ENCODE peak calls at places on chromosomes 7 and 10, in four cellular contexts. J is upper lobe of right lung, S is ovary, G is fibroblast of lung. T is an unnamed sample.

GRCh38 chr10:61836233-61836887 is 65.1 kb upstream of the ARID5B start:
- DNase-seq in J (no peak), S (no peak), G (no peak), T (no peak)

GRCh38 chr7:158028971-158029370 is 558.7 kb downstream of the PTPRN2 start:
- DNase-seq in J (peak; percentile 35), S (no peak), G (no peak), T (no peak)

GRCh38 chr10:101779544-101780186 is 3.6 kb downstream of the NPM3 start:
- DNase-seq in J (peak; percentile 93), S (peak; percentile 57), G (peak; percentile 60), T (peak; percentile 71)

GRCh38 chr7:27134392-27134791 is 3.8 kb upstream of the HOXA4 start:
- DNase-seq in J (no peak), S (no peak), G (peak; percentile 98), T (no peak)

GRCh38 chr10:19730071-19730470 is 86.2 kb upstream of the PLXDC2 start:
- DNase-seq in J (no peak), S (no peak), G (peak; percentile 83), T (no peak)

GRCh38 chr10:34360984-34361383 is 454.1 kb downstream of the PARD3 start:
- DNase-seq in J (no peak), S (no peak), G (no peak), T (no peak)

GRCh38 chr7:24701232-24701898 is 55.9 kb downstream of the GSDME start:
- DNase-seq in J (no peak), S (no peak), G (peak; percentile 88), T (no peak)

GRCh38 chr10:63166742-63167258 is 33.7 kb downstream of the NRBF2 start:
- DNase-seq in J (no peak), S (no peak), G (peak; percentile 91), T (no peak)

GRCh38 chr7:5428470-5429252 is 5.0 kb upstream of the TNRC18 start:
- DNase-seq in J (peak; percentile 79), S (peak; percentile 67), G (peak; percentile 94), T (peak; percentile 71)

GRCh38 chr10:19811517-19811916 is 4.7 kb upstream of the PLXDC2 start:
- DNase-seq in J (no peak), S (peak; percentile 18), G (peak; percentile 66), T (no peak)

GRCh38 chr7:47327306-47327697 is 254.6 kb downstream of the TNS3 start:
- DNase-seq in J (no peak), S (no peak), G (no peak), T (no peak)

GRCh38 chr10:69415049-69415448 is 1.7 kb downstream of the TACR2 start:
- DNase-seq in J (no peak), S (no peak), G (no peak), T (no peak)
- H3K4me3 ChIP-seq in J (no peak overlapping the region), S (no peak overlapping the region), G (no peak overlapping the region), T (no peak overlapping the region)

GRCh38 chr10:95229724-95230627 is 35.9 kb downstream of the ACSM6 start:
- DNase-seq in J (no peak), S (no peak), G (peak; percentile 94), T (no peak)
- H3K27ac ChIP-seq in J (peak overlapping the region; percentile 30), S (no peak overlapping the region), G (peak overlapping the region; percentile 86), T (no peak overlapping the region)

GRCh38 chr10:132452216-132452650 is 55.2 kb downstream of the PWWP2B start:
- DNase-seq in J (no peak), S (peak; percentile 25), G (no peak), T (no peak)

GRCh38 chr10:132453470-132453861 is 56.5 kb downstream of the PWWP2B start:
- DNase-seq in J (no peak), S (no peak), G (no peak), T (no peak)

GRCh38 chr10:132454296-132455198 is 57.5 kb downstream of the PWWP2B start:
- DNase-seq in J (no peak), S (no peak), G (no peak), T (no peak)

GRCh38 chr10:132451506-132452215 is 54.7 kb downstream of the PWWP2B start:
- DNase-seq in J (no peak), S (peak; percentile 23), G (no peak), T (no peak)

DNA sequence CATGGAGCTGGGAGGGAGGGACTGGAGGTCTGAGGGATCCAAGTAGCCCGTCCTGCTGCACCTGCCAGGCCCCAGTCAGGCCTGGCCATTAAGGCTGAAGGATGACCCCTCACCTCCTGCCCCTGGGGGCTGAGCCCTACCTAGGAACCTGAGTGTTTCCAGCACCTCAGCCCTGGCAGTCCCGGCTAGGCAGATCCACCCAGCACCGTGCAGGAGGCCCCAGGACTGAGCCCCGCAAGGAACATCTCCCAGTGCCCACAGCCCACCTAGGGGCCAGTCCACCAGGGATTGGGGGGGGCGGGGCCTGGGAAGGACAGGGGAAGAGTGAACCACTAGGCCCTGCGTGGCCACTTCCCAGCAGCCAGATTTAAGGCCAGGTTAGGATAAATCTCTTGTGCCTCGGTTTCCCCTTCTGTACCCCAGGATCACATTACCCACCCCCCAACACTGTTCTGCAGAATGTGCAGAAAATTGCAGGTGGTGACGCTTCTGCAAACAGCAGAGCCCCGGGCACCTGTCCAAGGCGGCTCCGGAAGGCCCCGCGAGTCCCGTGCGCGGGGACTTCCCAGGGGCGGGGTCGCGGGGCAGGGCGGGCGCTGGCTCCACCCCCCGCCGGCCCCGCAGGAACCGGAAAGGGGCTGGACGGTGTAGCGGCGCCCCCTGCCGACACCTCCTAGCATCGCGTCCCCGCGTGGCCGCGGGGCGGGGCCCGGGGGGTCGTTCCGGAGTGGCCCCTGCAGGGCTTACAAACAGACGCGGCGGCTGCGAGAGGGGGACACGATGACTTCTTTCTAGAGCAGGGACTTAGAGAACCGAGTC is 55.9 kb downstream of the PWWP2B start:
- DNase-seq in J (peak; percentile 95), S (peak; percentile 89), G (peak; percentile 53), T (peak; percentile 59)
- H3K4me3 ChIP-seq in J (peak overlapping the region; percentile 13), S (no peak overlapping the region), G (peak overlapping the region; percentile 20), T (no peak overlapping the region)

DNA sequence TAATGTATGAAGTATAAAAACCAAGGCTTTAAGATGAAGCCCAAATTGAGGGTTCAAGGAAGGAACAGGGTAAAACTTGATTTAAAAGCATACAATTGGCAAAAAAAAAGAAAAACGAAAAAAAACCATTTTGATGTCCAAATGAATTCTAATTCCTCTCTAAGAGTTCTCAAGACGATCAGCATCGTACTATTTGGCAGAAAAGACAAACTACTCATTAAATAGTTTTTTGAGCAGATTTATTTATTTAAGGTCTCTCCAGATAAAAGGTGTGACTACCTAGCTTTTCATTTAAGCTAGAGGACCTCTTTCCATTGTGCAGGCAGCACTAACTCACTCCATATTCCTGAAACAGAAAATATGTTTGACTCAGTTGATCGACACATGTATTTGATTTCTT is 245.0 kb downstream of the KIAA1217 start:
- DNase-seq in J (no peak), S (no peak), G (no peak), T (no peak)
- H3K27ac ChIP-seq in J (no peak overlapping the region), S (no peak overlapping the region), G (no peak overlapping the region), T (no peak overlapping the region)

DNA sequence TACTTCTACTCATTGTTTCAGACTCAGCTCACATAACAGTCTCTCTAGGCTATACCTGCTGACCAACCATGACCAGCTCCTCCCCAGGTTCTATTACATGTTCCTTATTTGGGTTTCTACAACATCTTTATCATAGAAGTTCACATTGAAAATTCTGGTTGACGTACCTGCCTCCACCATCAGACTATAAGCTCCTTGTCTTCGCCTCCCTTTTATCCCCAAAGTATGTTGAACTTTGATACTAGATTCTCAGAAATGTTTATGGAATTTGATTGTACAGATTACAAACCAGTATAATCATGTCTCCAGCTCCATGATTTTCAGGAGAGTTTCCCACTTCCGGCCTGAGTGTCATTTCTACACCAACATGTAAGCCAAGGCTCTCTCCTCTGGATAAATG is 15.0 kb downstream of the NPSR1 start:
- DNase-seq in J (no peak), S (no peak), G (no peak), T (no peak)
- H3K4me3 ChIP-seq in J (no peak overlapping the region), S (no peak overlapping the region), G (no peak overlapping the region), T (no peak overlapping the region)

GRCh38 chr7:66737667-66738066 is 2.9 kb upstream of the RABGEF1 start:
- DNase-seq in J (no peak), S (no peak), G (no peak), T (no peak)

GRCh38 chr7:66741706-66742053 is 1.1 kb downstream of the RABGEF1 start:
- DNase-seq in J (no peak), S (peak; percentile 28), G (peak; percentile 29), T (no peak)

GRCh38 chr7:66740302-66740979 is at the start of gene RABGEF1:
- DNase-seq in J (peak; percentile 100), S (peak; percentile 98), G (peak; percentile 95), T (peak; percentile 97)

GRCh38 chr7:66739953-66740301 is 606 bp upstream of the RABGEF1 start:
- DNase-seq in J (no peak), S (no peak), G (peak; percentile 6), T (no peak)

DNA sequence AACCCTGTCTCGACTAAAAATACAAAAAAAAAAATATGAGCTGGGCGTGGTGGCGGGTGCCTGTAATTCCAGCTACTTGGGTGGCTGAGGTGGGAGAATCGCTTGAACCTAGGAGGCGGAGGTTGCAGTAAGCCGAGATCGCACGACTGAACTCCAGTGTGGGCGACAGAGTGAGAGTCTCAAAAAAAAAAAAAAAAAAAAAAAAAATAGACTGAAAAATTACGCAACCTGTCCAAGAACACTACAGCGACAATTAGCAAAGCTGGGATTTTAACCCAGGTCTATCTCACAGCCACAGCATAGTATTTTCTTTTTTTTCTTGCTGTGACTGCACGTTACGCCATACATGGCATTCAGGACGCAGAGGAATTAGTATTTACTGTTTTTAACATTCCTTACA is 1.1 kb upstream of the RABGEF1 start:
- DNase-seq in J (no peak), S (no peak), G (no peak), T (no peak)
- H3K27ac ChIP-seq in J (peak overlapping the region; percentile 98), S (peak overlapping the region; percentile 91), G (peak overlapping the region; percentile 98), T (peak overlapping the region; percentile 92)

GRCh38 chr7:102934670-102935069 is 21.9 kb downstream of the LRRC17 start:
- DNase-seq in J (no peak), S (no peak), G (no peak), T (no peak)
- H3K4me3 ChIP-seq in J (no peak overlapping the region), S (peak overlapping the region; percentile 13), G (no peak overlapping the region), T (no peak overlapping the region)

GRCh38 chr7:151091988-151092387 is 5.7 kb downstream of the AGAP3 start:
- DNase-seq in J (no peak), S (no peak), G (no peak), T (no peak)
- H3K27ac ChIP-seq in J (no peak overlapping the region), S (no peak overlapping the region), G (no peak overlapping the region), T (no peak overlapping the region)